ENCODE peak calls at places on chromosomes 12 and 14, in ten cellular contexts. P, J, O, X, E, R, S, C, N and V are unnamed samples.

GRCh38 chr14:105867961-105868599 is 341.7 kb downstream of the TMEM121 start:
- DNase-seq in P (no peak), J (no peak), O (no peak), X (no peak), E (no peak), R (no peak), S (no peak), C (no peak), N (no peak), V (no peak)

GRCh38 chr12:19369691-19370148 is 69.6 kb upstream of the AEBP2 start:
- DNase-seq in P (peak; percentile 14), J (no peak), O (no peak), X (peak; percentile 49), E (no peak), R (peak; percentile 5), S (no peak), C (no peak), N (peak; percentile 66), V (no peak)

GRCh38 chr12:130364578-130364977 is 26.9 kb downstream of the PIWIL1 start:
- DNase-seq in P (no peak), J (no peak), O (no peak), X (no peak), E (no peak), R (no peak), S (no peak), C (no peak), N (no peak), V (no peak)

GRCh38 chr12:29519585-29520182 is 22.2 kb upstream of the OVCH1 start:
- DNase-seq in P (no peak), J (peak; percentile 13), O (peak; percentile 45), X (no peak), E (peak; percentile 8), R (peak; percentile 75), S (peak; percentile 40), C (peak; percentile 22), N (peak; percentile 24), V (peak; percentile 44)

GRCh38 chr12:28164644-28165313 is 25.5 kb upstream of the CCDC91 start:
- DNase-seq in P (no peak), J (no peak), O (peak; percentile 18), X (no peak), E (no peak), R (no peak), S (no peak), C (peak; percentile 23), N (no peak), V (no peak)

GRCh38 chr12:79689041-79689476 is 1.7 kb downstream of the PAWR start:
- DNase-seq in P (no peak), J (no peak), O (no peak), X (no peak), E (no peak), R (no peak), S (no peak), C (no peak), N (no peak), V (no peak)

GRCh38 chr14:104931771-104932675 is 7.3 kb downstream of the PLD4 start:
- DNase-seq in P (no peak), J (no peak), O (peak; percentile 6), X (no peak), E (no peak), R (no peak), S (peak; percentile 27), C (no peak), N (no peak), V (peak; percentile 45)

GRCh38 chr14:54226103-54226502 is 170.7 kb upstream of the CDKN3 start:
- DNase-seq in P (no peak), J (no peak), O (no peak), X (no peak), E (no peak), R (peak; percentile 12), S (no peak), C (no peak), N (peak; percentile 40), V (no peak)

GRCh38 chr12:32302218-32302826 is 97.0 kb upstream of the FGD4 start:
- DNase-seq in P (no peak), J (peak; percentile 11), O (no peak), X (no peak), E (no peak), R (peak; percentile 28), S (peak; percentile 28), C (no peak), N (no peak), V (peak; percentile 46)

GRCh38 chr14:57835751-57836150 is 30.1 kb downstream of the SLC35F4 start:
- DNase-seq in P (no peak), J (no peak), O (peak; percentile 18), X (no peak), E (no peak), R (no peak), S (no peak), C (no peak), N (no peak), V (no peak)

GRCh38 chr12:26632746-26633145 is 200.2 kb downstream of the ITPR2 start:
- DNase-seq in P (no peak), J (no peak), O (peak; percentile 54), X (no peak), E (no peak), R (no peak), S (no peak), C (no peak), N (no peak), V (no peak)

GRCh38 chr12:31591308-31591901 is 469 bp upstream of the DENND5B start:
- DNase-seq in P (no peak), J (peak; percentile 50), O (peak; percentile 24), X (peak; percentile 60), E (peak; percentile 29), R (peak; percentile 73), S (peak; percentile 16), C (peak; percentile 25), N (no peak), V (peak; percentile 36)

GRCh38 chr14:94132285-94132887 is 3.0 kb upstream of the IFI27L2 start:
- DNase-seq in P (no peak), J (peak; percentile 40), O (peak; percentile 45), X (peak; percentile 75), E (peak; percentile 55), R (peak; percentile 75), S (peak; percentile 66), C (peak; percentile 68), N (no peak), V (peak; percentile 80)
- TF ChIP-seq CTCF in P (peak; percentile 74), J (peak; percentile 49), O (peak; percentile 81), X (peak; percentile 86), E (peak; percentile 82), R (peak; percentile 75), S (peak; percentile 97), C (peak; percentile 76), N (peak; percentile 77), V (peak; percentile 98)

GRCh38 chr12:70043490-70044138 is 199.6 kb upstream of the CNOT2 start:
- DNase-seq in P (no peak), J (no peak), O (peak; percentile 9), X (no peak), E (no peak), R (no peak), S (no peak), C (peak; percentile 82), N (no peak), V (no peak)

GRCh38 chr12:70045036-70045435 is 198.2 kb upstream of the CNOT2 start:
- DNase-seq in P (no peak), J (no peak), O (peak; percentile 38), X (no peak), E (no peak), R (peak; percentile 1), S (no peak), C (peak; percentile 38), N (no peak), V (no peak)

GRCh38 chr12:70045514-70045913 is 197.7 kb upstream of the CNOT2 start:
- DNase-seq in P (no peak), J (no peak), O (no peak), X (no peak), E (no peak), R (no peak), S (no peak), C (peak; percentile 34), N (no peak), V (no peak)

GRCh38 chr12:70044170-70044569 is 199.1 kb upstream of the CNOT2 start:
- DNase-seq in P (no peak), J (no peak), O (peak; percentile 33), X (no peak), E (no peak), R (no peak), S (no peak), C (no peak), N (no peak), V (no peak)

GRCh38 chr12:70040141-70040540 is 203.1 kb upstream of the CNOT2 start:
- DNase-seq in P (no peak), J (no peak), O (peak; percentile 50), X (no peak), E (no peak), R (peak; percentile 20), S (no peak), C (no peak), N (no peak), V (no peak)
- TF ChIP-seq CTCF in P (peak; percentile 8), J (no peak), O (no peak), X (no peak), E (no peak), R (no peak), S (no peak), C (no peak), N (no peak), V (no peak)

DNA sequence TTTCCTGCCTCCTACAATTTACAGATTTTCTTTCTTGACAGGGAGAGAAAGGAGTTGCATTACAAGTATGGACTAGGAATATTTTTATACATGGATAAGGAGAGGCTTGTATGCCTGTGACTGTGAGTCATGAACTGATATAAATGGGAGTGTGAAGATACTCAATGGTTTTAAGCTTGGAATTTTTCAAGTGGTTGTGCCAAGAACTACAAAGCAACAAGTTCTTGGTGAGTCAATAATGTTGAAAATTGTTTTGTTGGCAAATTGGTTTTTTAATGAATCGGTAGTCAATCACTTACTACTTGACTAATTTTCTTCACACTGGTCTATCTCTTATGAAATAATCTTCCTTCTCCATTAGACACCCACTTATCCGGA is 58.9 kb upstream of the HMGA2 start:
- DNase-seq in P (no peak), J (no peak), O (peak; percentile 96), X (no peak), E (no peak), R (peak; percentile 24), S (no peak), C (no peak), N (no peak), V (no peak)
- TF ChIP-seq CTCF in P (no peak), J (no peak), O (no peak), X (no peak), E (no peak), R (no peak), S (no peak), C (no peak), N (no peak), V (no peak)

GRCh38 chr12:65696227-65696626 is 128.1 kb upstream of the HMGA2 start:
- DNase-seq in P (no peak), J (no peak), O (peak; percentile 31), X (no peak), E (no peak), R (no peak), S (no peak), C (no peak), N (no peak), V (no peak)

GRCh38 chr12:65703176-65703575 is 121.1 kb upstream of the HMGA2 start:
- DNase-seq in P (no peak), J (no peak), O (no peak), X (no peak), E (no peak), R (no peak), S (no peak), C (no peak), N (no peak), V (no peak)

GRCh38 chr12:65695077-65695865 is 129.0 kb upstream of the HMGA2 start:
- DNase-seq in P (no peak), J (peak; percentile 85), O (peak; percentile 99), X (no peak), E (peak; percentile 34), R (peak; percentile 99), S (no peak), C (no peak), N (peak; percentile 91), V (no peak)

GRCh38 chr12:65699251-65699650 is 125.0 kb upstream of the HMGA2 start:
- DNase-seq in P (no peak), J (no peak), O (peak; percentile 38), X (no peak), E (no peak), R (peak; percentile 71), S (no peak), C (no peak), N (peak; percentile 57), V (no peak)
- TF ChIP-seq CTCF in P (no peak), J (no peak), O (peak; percentile 67), X (no peak), E (peak; percentile 25), R (peak; percentile 47), S (no peak), C (no peak), N (peak; percentile 55), V (no peak)